ENCODE peak calls at places on chromosomes 16 and 17, in six cellular contexts. N is neural crest cell, X is upper lobe of right lung, H is body of pancreas, B is AG10803, D is GM10248. J is an unnamed sample.

GRCh38 chr16:85508993-85509392 is 104.1 kb upstream of the GSE1 start:
- DNase-seq in N (no peak), X (no peak), H (no peak), B (no peak), D (no peak), J (no peak)

GRCh38 chr16:70478912-70479341 is 24.5 kb downstream of the FCSK start:
- DNase-seq in N (no peak), X (no peak), H (no peak), B (peak), D (no peak), J (no peak)

GRCh38 chr17:10031102-10031501 is 126.0 kb upstream of the RCVRN start:
- DNase-seq in N (no peak), X (no peak), H (no peak), B (no peak), D (no peak), J (no peak)

GRCh38 chr16:62545039-62545438 is 508.8 kb upstream of the CDH8 start:
- DNase-seq in N (no peak), X (no peak), H (no peak), B (no peak), D (no peak), J (no peak)

GRCh38 chr16:8961811-8962390 is 1.8 kb downstream of the USP7 start:
- DNase-seq in N (no peak), X (no peak), H (no peak), B (no peak), D (no peak), J (no peak)

GRCh38 chr17:70138309-70138865 is 30.9 kb upstream of the KCNJ2 start:
- DNase-seq in N (no peak), X (no peak), H (no peak), B (peak), D (no peak), J (no peak)

GRCh38 chr17:58272367-58273280 is 8.1 kb downstream of the MPO start:
- DNase-seq in N (no peak), X (no peak), H (no peak), B (no peak), D (no peak), J (no peak)

GRCh38 chr17:48624544-48625501 is 1.3 kb downstream of the HOXB9 start:
- DNase-seq in N (no peak), X (no peak), H (no peak), B (peak), D (no peak), J (no peak)

GRCh38 chr16:88013091-88013609 is 61.9 kb downstream of the BANP start:
- DNase-seq in N (no peak), X (no peak), H (no peak), B (no peak), D (no peak), J (peak)

GRCh38 chr16:78893340-78893739 is 707.2 kb downstream of the MAF start:
- DNase-seq in N (no peak), X (no peak), H (no peak), B (no peak), D (no peak), J (no peak)

GRCh38 chr16:57383276-57384247 is 11.3 kb downstream of the CX3CL1 start:
- DNase-seq in N (no peak), X (no peak), H (no peak), B (peak), D (no peak), J (peak)

GRCh38 chr17:53141731-53142130 is 681.0 kb upstream of the KIF2B start:
- DNase-seq in N (no peak), X (no peak), H (no peak), B (no peak), D (no peak), J (no peak)

GRCh38 chr17:80248894-80249710 is 11.6 kb upstream of the RNF213 start:
- DNase-seq in N (no peak), X (no peak), H (no peak), B (no peak), D (no peak), J (peak)

GRCh38 chr16:4664538-4665418 is 28.6 kb upstream of the NUDT16L1 start:
- DNase-seq in N (no peak), X (peak), H (no peak), B (no peak), D (peak), J (peak)

GRCh38 chr17:36185416-36185815 is 9.0 kb upstream of the TBC1D3B start:
- DNase-seq in N (no peak), X (no peak), H (no peak), B (no peak), D (no peak), J (no peak)

GRCh38 chr17:72613411-72614292 is 478.8 kb downstream of the SLC39A11 start:
- DNase-seq in N (no peak), X (no peak), H (no peak), B (peak), D (no peak), J (no peak)

GRCh38 chr16:75820672-75821071 is 94.4 kb upstream of the CPHXL start:
- DNase-seq in N (no peak), X (no peak), H (no peak), B (no peak), D (no peak), J (no peak)

GRCh38 chr17:58414596-58414997 is 2.7 kb downstream of the RNF43 start:
- DNase-seq in N (no peak), X (no peak), H (peak), B (no peak), D (no peak), J (no peak)

GRCh38 chr17:16463341-16464000 is 28.5 kb downstream of the LRRC75A start:
- DNase-seq in N (no peak), X (no peak), H (peak), B (peak), D (no peak), J (peak)

GRCh38 chr17:77742579-77742978 is 215.9 kb upstream of the TNRC6C start:
- DNase-seq in N (no peak), X (peak), H (no peak), B (no peak), D (no peak), J (no peak)

GRCh38 chr16:56742030-56742984 is 12.4 kb downstream of the NUP93 start:
- DNase-seq in N (no peak), X (no peak), H (no peak), B (peak), D (no peak), J (no peak)

GRCh38 chr17:64747938-64748540 is 85.9 kb upstream of the SMURF2 start:
- DNase-seq in N (no peak), X (no peak), H (no peak), B (peak), D (no peak), J (no peak)

GRCh38 chr16:12517310-12517694 is 286.4 kb downstream of the CPPED1 start:
- DNase-seq in N (no peak), X (no peak), H (no peak), B (no peak), D (no peak), J (no peak)

GRCh38 chr16:25633549-25633948 is 58.2 kb upstream of the HS3ST4 start:
- DNase-seq in N (no peak), X (no peak), H (peak), B (no peak), D (no peak), J (no peak)

GRCh38 chr17:31794111-31794510 is 64.9 kb downstream of the COPRS start:
- DNase-seq in N (no peak), X (no peak), H (no peak), B (no peak), D (no peak), J (no peak)

GRCh38 chr17:64022631-64023063 is 2.2 kb upstream of the ICAM2 start:
- DNase-seq in N (no peak), X (no peak), H (peak), B (no peak), D (no peak), J (no peak)

DNA sequence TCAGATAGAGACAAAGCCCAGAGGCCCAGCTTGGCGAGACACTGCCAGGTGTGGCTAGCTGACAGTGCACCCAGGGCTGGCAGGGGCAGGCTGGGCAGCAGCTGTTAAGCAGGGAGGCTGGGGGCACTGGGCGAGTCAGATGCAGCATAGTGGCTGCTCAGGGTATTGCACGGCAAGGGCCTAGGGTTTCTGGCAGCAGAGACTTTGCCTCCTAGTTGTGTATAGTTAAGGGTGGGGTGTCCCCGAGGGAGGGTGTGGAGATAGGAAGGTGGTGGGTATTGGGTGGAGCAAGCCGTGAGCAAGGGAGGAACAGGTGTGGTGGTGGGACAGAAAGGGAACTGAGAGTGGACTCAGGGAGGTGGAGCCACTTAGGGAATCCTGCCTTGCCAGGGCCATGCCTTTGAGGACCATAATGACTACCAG is 66.0 kb downstream of the SMPD3 start:
- DNase-seq in N (no peak), X (no peak), H (no peak), B (no peak), D (peak), J (peak)
- TF ChIP-seq CTCF in N (peak), X (peak), H (peak), B (peak), D (no peak), J (peak)

DNA sequence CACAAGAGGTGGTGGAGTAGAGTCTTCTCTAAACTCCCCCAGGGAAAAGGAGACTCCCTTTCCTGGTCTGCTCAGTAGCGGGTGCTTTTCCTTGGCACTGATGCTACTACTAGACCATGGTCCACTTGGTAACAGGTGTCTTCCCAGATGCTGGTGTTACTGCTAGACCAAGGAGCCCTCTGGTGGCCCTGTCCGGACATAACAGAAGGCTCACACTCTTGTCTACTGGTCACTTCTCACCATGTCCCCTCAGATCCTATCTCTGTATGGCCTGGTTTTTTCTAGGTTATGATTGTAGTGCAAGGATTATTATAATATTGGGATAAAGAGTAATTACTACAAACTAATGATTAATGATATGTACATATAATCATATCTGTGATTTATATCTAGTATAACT is 49.7 kb upstream of the ARL4D start:
- DNase-seq in N (no peak), X (no peak), H (no peak), B (no peak), D (no peak), J (no peak)
- TF ChIP-seq CTCF in N (peak), X (no peak), H (no peak), B (no peak), D (no peak), J (no peak)

DNA sequence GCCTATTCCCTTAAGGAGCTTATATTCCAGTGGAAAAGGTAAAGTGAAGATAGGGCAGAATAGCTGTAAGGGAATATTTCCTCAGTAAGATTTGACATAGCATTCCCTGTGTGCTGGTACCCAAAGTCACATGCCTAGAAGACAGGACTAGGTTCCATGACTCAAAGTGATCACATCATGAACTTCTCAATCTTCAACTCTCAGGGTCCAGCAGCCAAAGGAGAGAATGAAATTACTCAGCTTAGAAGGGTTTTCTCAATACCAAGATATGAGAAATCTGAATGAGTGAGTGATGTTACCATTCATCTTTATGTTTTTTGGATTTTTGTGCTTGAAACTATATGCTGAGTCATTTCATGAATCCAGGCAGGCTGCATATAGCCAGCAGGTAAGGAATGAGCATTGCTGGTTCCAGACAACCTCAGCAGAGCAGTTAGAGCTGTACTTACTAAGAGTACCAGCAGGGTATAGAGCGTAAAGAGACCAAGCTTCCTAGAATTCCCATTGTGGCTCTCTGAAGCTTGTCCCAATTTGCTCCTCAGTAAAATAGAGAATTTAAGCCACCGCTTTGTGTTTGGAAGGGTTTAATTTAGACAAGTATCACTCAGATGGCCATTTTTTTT is 91.1 kb downstream of the ANKFN1 start:
- DNase-seq in N (no peak), X (no peak), H (no peak), B (no peak), D (no peak), J (no peak)
- TF ChIP-seq CTCF in N (no peak), X (no peak), H (no peak), B (no peak), D (no peak), J (no peak)

GRCh38 chr17:61379457-61380216 is 20.0 kb upstream of the TBX2 start:
- DNase-seq in N (no peak), X (no peak), H (no peak), B (no peak), D (no peak), J (no peak)

GRCh38 chr17:61376931-61377838 is 22.5 kb upstream of the TBX2 start:
- DNase-seq in N (no peak), X (no peak), H (no peak), B (no peak), D (no peak), J (no peak)

GRCh38 chr17:61380836-61381525 is 18.7 kb upstream of the TBX2 start:
- DNase-seq in N (no peak), X (no peak), H (no peak), B (no peak), D (no peak), J (no peak)

GRCh38 chr17:61380217-61380835 is 19.3 kb upstream of the TBX2 start:
- DNase-seq in N (no peak), X (no peak), H (no peak), B (no peak), D (no peak), J (no peak)

GRCh38 chr17:61378658-61379456 is 20.8 kb upstream of the TBX2 start:
- DNase-seq in N (no peak), X (no peak), H (no peak), B (no peak), D (no peak), J (no peak)
- TF ChIP-seq CTCF in N (no peak), X (no peak), H (no peak), B (no peak), D (no peak), J (no peak)